ENCODE peak calls at places on chromosomes 5 and 9, in ten cellular contexts. U is T-helper 1 cell; P is keratinocyte; Z is neural progenitor cell; S is stimulated activated CD8-positive, alpha-beta memory T cell treated with anti-CD3 and anti-CD28 coated beads, Interleukin-7, amount 100 ng/mL, for 1 hour; F is EH; R is non-pigmented ciliary epithelial cell; H is activated CD4-positive, alpha-beta memory T cell treated with anti-CD3 and anti-CD28 coated beads, Interleukin-2, amount 10 ng/mL, durations not matched to agents 7 days and 5 days; L is COR-L47; A is anterior cingulate cortex. M is an unnamed sample.

GRCh38 chr5:142832263-142832662 is 62.1 kb downstream of the ARHGAP26 start:
- DNase-seq in U (no peak), P (no peak), Z (no peak), S (no peak), F (no peak), R (no peak), H (no peak), L (no peak), A (no peak), M (no peak)

GRCh38 chr9:35415769-35416427 is 74.0 kb upstream of the RUSC2 start:
- DNase-seq in U (no peak), P (no peak), Z (peak), S (no peak), F (peak), R (no peak), H (no peak), L (no peak), A (no peak), M (no peak)

GRCh38 chr5:113205323-113205722 is 228.7 kb downstream of the DCP2 start:
- DNase-seq in U (no peak), P (no peak), Z (no peak), S (no peak), F (no peak), R (no peak), H (no peak), L (no peak), A (no peak), M (no peak)

GRCh38 chr9:16213781-16214515 is 656.5 kb downstream of the BNC2 start:
- DNase-seq in U (no peak), P (no peak), Z (no peak), S (no peak), F (peak), R (peak), H (no peak), L (no peak), A (no peak), M (no peak)

GRCh38 chr5:138819065-138819464 is 56.1 kb downstream of the LRRTM2 start:
- DNase-seq in U (no peak), P (no peak), Z (peak), S (no peak), F (no peak), R (no peak), H (no peak), L (no peak), A (no peak), M (no peak)

GRCh38 chr5:151296974-151297373 is 6.6 kb downstream of the SLC36A3 start:
- DNase-seq in U (no peak), P (no peak), Z (no peak), S (no peak), F (no peak), R (no peak), H (no peak), L (no peak), A (no peak), M (no peak)

GRCh38 chr9:22457448-22457847 is 10.8 kb downstream of the DMRTA1 start:
- DNase-seq in U (no peak), P (no peak), Z (peak), S (no peak), F (no peak), R (no peak), H (no peak), L (peak), A (no peak), M (peak)

GRCh38 chr5:178460598-178461425 is 129.4 kb downstream of the COL23A1 start:
- DNase-seq in U (peak), P (no peak), Z (peak), S (peak), F (no peak), R (no peak), H (peak), L (no peak), A (peak), M (no peak)

GRCh38 chr5:125346316-125346715 is 599.9 kb upstream of the ZNF608 start:
- DNase-seq in U (no peak), P (no peak), Z (no peak), S (no peak), F (no peak), R (no peak), H (no peak), L (no peak), A (no peak), M (no peak)

GRCh38 chr9:77257275-77257674 is 79.9 kb downstream of the VPS13A start:
- DNase-seq in U (no peak), P (no peak), Z (no peak), S (no peak), F (no peak), R (no peak), H (no peak), L (no peak), A (no peak), M (no peak)

GRCh38 chr5:151075698-151076331 is 5.0 kb downstream of the TNIP1 start:
- DNase-seq in U (no peak), P (peak), Z (no peak), S (no peak), F (peak), R (no peak), H (no peak), L (no peak), A (no peak), M (no peak)

GRCh38 chr9:7622481-7622880 is 177.1 kb downstream of the DMAC1 start:
- DNase-seq in U (no peak), P (no peak), Z (no peak), S (no peak), F (no peak), R (no peak), H (no peak), L (no peak), A (no peak), M (no peak)

GRCh38 chr5:115586525-115587146 is 15.6 kb downstream of the TICAM2 start:
- DNase-seq in U (no peak), P (no peak), Z (peak), S (no peak), F (peak), R (no peak), H (no peak), L (no peak), A (no peak), M (peak)

GRCh38 chr5:132013006-132013689 is 1.7 kb upstream of the ACSL6 start:
- DNase-seq in U (no peak), P (no peak), Z (no peak), S (no peak), F (no peak), R (no peak), H (peak), L (no peak), A (no peak), M (no peak)

GRCh38 chr5:88787856-88788255 is 95.1 kb downstream of the MEF2C start:
- DNase-seq in U (no peak), P (peak), Z (no peak), S (no peak), F (peak), R (no peak), H (no peak), L (no peak), A (no peak), M (no peak)

GRCh38 chr5:61319388-61320146 is 12.5 kb upstream of the ZSWIM6 start:
- DNase-seq in U (no peak), P (no peak), Z (peak), S (no peak), F (no peak), R (no peak), H (no peak), L (no peak), A (no peak), M (no peak)

GRCh38 chr9:81999806-82000205 is 11.2 kb downstream of the SPATA31D1 start:
- DNase-seq in U (no peak), P (no peak), Z (no peak), S (no peak), F (no peak), R (no peak), H (no peak), L (peak), A (no peak), M (no peak)

GRCh38 chr5:134769206-134769605 is 10.6 kb downstream of the DDX46 start:
- DNase-seq in U (no peak), P (no peak), Z (no peak), S (no peak), F (peak), R (no peak), H (no peak), L (no peak), A (no peak), M (no peak)

GRCh38 chr5:115246361-115246991 is 16.2 kb downstream of the PGGT1B start:
- DNase-seq in U (no peak), P (no peak), Z (peak), S (no peak), F (peak), R (no peak), H (no peak), L (no peak), A (no peak), M (peak)

GRCh38 chr5:122323738-122324137 is 11.7 kb downstream of the SNCAIP start:
- DNase-seq in U (no peak), P (no peak), Z (no peak), S (no peak), F (no peak), R (no peak), H (no peak), L (no peak), A (no peak), M (no peak)

GRCh38 chr9:75168270-75169185 is 80.2 kb downstream of the OSTF1 start:
- DNase-seq in U (no peak), P (no peak), Z (no peak), S (no peak), F (no peak), R (no peak), H (no peak), L (no peak), A (no peak), M (no peak)

GRCh38 chr5:4551034-4551433 is 589.1 kb upstream of the ADAMTS16 start:
- DNase-seq in U (no peak), P (no peak), Z (no peak), S (no peak), F (no peak), R (no peak), H (no peak), L (no peak), A (no peak), M (no peak)

GRCh38 chr5:169667896-169668674 is 31.0 kb downstream of the DOCK2 start:
- DNase-seq in U (no peak), P (no peak), Z (no peak), S (no peak), F (peak), R (no peak), H (no peak), L (peak), A (no peak), M (no peak)

GRCh38 chr5:65072836-65073620 is 304.3 kb downstream of the CWC27 start:
- DNase-seq in U (no peak), P (no peak), Z (no peak), S (no peak), F (peak), R (no peak), H (no peak), L (no peak), A (no peak), M (peak)

GRCh38 chr5:124398471-124398870 is 348.0 kb downstream of the ZNF608 start:
- DNase-seq in U (no peak), P (no peak), Z (no peak), S (no peak), F (no peak), R (no peak), H (no peak), L (no peak), A (no peak), M (no peak)

GRCh38 chr5:141528401-141528984 is 39.6 kb downstream of the PCDHGC5 start:
- DNase-seq in U (no peak), P (no peak), Z (no peak), S (no peak), F (no peak), R (no peak), H (no peak), L (no peak), A (no peak), M (no peak)

GRCh38 chr9:35605336-35606137 is 475 bp downstream of the TESK1 start:
- DNase-seq in U (peak), P (no peak), Z (peak), S (no peak), F (peak), R (no peak), H (peak), L (no peak), A (no peak), M (no peak)

M was measured in NCI-H774.